ENCODE peak calls at places on chromosomes 11 and 22, in eight cellular contexts. One of them, this sample, is unnamed.

GRCh38 chr11:121672630-121673487 is 220.1 kb upstream of the SORL1-AS1 start:
- DNase-seq in HT-29: no peak
- DNase-seq in non-pigmented ciliary epithelial cell: no peak
- DNase-seq in AG10803: peak
- DNase-seq in BJ: no peak
- DNase-seq in activated gamma-delta T cell: no peak
- DNase-seq in T-helper 9 cell: no peak
- DNase-seq in stimulated activated CD8-positive, alpha-beta memory T cell treated with anti-CD3 and anti-CD28 coated beads, Interleukin-4, amount 100 ng/mL, for 48 hours: no peak
- DNase-seq in this sample: no peak

GRCh38 chr11:59556115-59556882 is 45.0 kb downstream of the OR4D9 start:
- DNase-seq in HT-29: peak
- DNase-seq in non-pigmented ciliary epithelial cell: no peak
- DNase-seq in AG10803: peak
- DNase-seq in BJ: no peak
- DNase-seq in activated gamma-delta T cell: no peak
- DNase-seq in T-helper 9 cell: no peak
- DNase-seq in stimulated activated CD8-positive, alpha-beta memory T cell treated with anti-CD3 and anti-CD28 coated beads, Interleukin-4, amount 100 ng/mL, for 48 hours: peak
- DNase-seq in this sample: peak

GRCh38 chr11:11772865-11773515 is 68.8 kb upstream of the USP47 start:
- DNase-seq in HT-29: no peak
- DNase-seq in non-pigmented ciliary epithelial cell: no peak
- DNase-seq in AG10803: no peak
- DNase-seq in BJ: no peak
- DNase-seq in activated gamma-delta T cell: no peak
- DNase-seq in T-helper 9 cell: no peak
- DNase-seq in stimulated activated CD8-positive, alpha-beta memory T cell treated with anti-CD3 and anti-CD28 coated beads, Interleukin-4, amount 100 ng/mL, for 48 hours: no peak
- DNase-seq in this sample: no peak

GRCh38 chr11:4636962-4637661 is at the start of gene OR51D1:
- DNase-seq in HT-29: peak
- DNase-seq in non-pigmented ciliary epithelial cell: no peak
- DNase-seq in AG10803: peak
- DNase-seq in BJ: no peak
- DNase-seq in activated gamma-delta T cell: no peak
- DNase-seq in T-helper 9 cell: peak
- DNase-seq in stimulated activated CD8-positive, alpha-beta memory T cell treated with anti-CD3 and anti-CD28 coated beads, Interleukin-4, amount 100 ng/mL, for 48 hours: peak
- DNase-seq in this sample: peak

GRCh38 chr11:66002648-66003225 is 434 bp downstream of the BANF1 start:
- DNase-seq in HT-29: peak
- DNase-seq in non-pigmented ciliary epithelial cell: no peak
- DNase-seq in AG10803: peak
- DNase-seq in BJ: no peak
- DNase-seq in activated gamma-delta T cell: no peak
- DNase-seq in T-helper 9 cell: no peak
- DNase-seq in stimulated activated CD8-positive, alpha-beta memory T cell treated with anti-CD3 and anti-CD28 coated beads, Interleukin-4, amount 100 ng/mL, for 48 hours: no peak
- DNase-seq in this sample: peak

GRCh38 chr22:48596111-48596860 is 1231.4 kb downstream of the BRD1 start:
- DNase-seq in HT-29: no peak
- DNase-seq in non-pigmented ciliary epithelial cell: no peak
- DNase-seq in AG10803: no peak
- DNase-seq in BJ: no peak
- DNase-seq in activated gamma-delta T cell: no peak
- DNase-seq in T-helper 9 cell: no peak
- DNase-seq in stimulated activated CD8-positive, alpha-beta memory T cell treated with anti-CD3 and anti-CD28 coated beads, Interleukin-4, amount 100 ng/mL, for 48 hours: no peak
- DNase-seq in this sample: no peak

GRCh38 chr22:19691721-19692341 is 22.5 kb upstream of the SEPTIN5 start:
- DNase-seq in HT-29: peak
- DNase-seq in non-pigmented ciliary epithelial cell: peak
- DNase-seq in AG10803: peak
- DNase-seq in BJ: peak
- DNase-seq in activated gamma-delta T cell: no peak
- DNase-seq in T-helper 9 cell: no peak
- DNase-seq in stimulated activated CD8-positive, alpha-beta memory T cell treated with anti-CD3 and anti-CD28 coated beads, Interleukin-4, amount 100 ng/mL, for 48 hours: no peak
- DNase-seq in this sample: peak

GRCh38 chr22:47420211-47420610 is 657.8 kb downstream of the TBC1D22A start:
- DNase-seq in HT-29: no peak
- DNase-seq in non-pigmented ciliary epithelial cell: no peak
- DNase-seq in AG10803: no peak
- DNase-seq in BJ: no peak
- DNase-seq in activated gamma-delta T cell: no peak
- DNase-seq in T-helper 9 cell: no peak
- DNase-seq in stimulated activated CD8-positive, alpha-beta memory T cell treated with anti-CD3 and anti-CD28 coated beads, Interleukin-4, amount 100 ng/mL, for 48 hours: no peak
- DNase-seq in this sample: no peak

GRCh38 chr22:35727436-35727835 is 9.8 kb downstream of the APOL5 start:
- DNase-seq in HT-29: peak
- DNase-seq in non-pigmented ciliary epithelial cell: no peak
- DNase-seq in AG10803: no peak
- DNase-seq in BJ: no peak
- DNase-seq in activated gamma-delta T cell: no peak
- DNase-seq in T-helper 9 cell: no peak
- DNase-seq in stimulated activated CD8-positive, alpha-beta memory T cell treated with anti-CD3 and anti-CD28 coated beads, Interleukin-4, amount 100 ng/mL, for 48 hours: no peak
- DNase-seq in this sample: no peak

GRCh38 chr11:112355726-112356125 is 95.1 kb upstream of the PLET1 start:
- DNase-seq in HT-29: peak
- DNase-seq in non-pigmented ciliary epithelial cell: no peak
- DNase-seq in AG10803: peak
- DNase-seq in BJ: no peak
- DNase-seq in activated gamma-delta T cell: no peak
- DNase-seq in T-helper 9 cell: no peak
- DNase-seq in stimulated activated CD8-positive, alpha-beta memory T cell treated with anti-CD3 and anti-CD28 coated beads, Interleukin-4, amount 100 ng/mL, for 48 hours: peak
- DNase-seq in this sample: peak

GRCh38 chr22:39856588-39856987 is 37.0 kb downstream of the ENTHD1 start:
- DNase-seq in HT-29: no peak
- DNase-seq in non-pigmented ciliary epithelial cell: no peak
- DNase-seq in AG10803: no peak
- DNase-seq in BJ: no peak
- DNase-seq in activated gamma-delta T cell: no peak
- DNase-seq in T-helper 9 cell: no peak
- DNase-seq in stimulated activated CD8-positive, alpha-beta memory T cell treated with anti-CD3 and anti-CD28 coated beads, Interleukin-4, amount 100 ng/mL, for 48 hours: no peak
- DNase-seq in this sample: no peak

GRCh38 chr11:548700-549603 is 11.6 kb downstream of the LMNTD2 start:
- DNase-seq in HT-29: no peak
- DNase-seq in non-pigmented ciliary epithelial cell: no peak
- DNase-seq in AG10803: no peak
- DNase-seq in BJ: no peak
- DNase-seq in activated gamma-delta T cell: no peak
- DNase-seq in T-helper 9 cell: no peak
- DNase-seq in stimulated activated CD8-positive, alpha-beta memory T cell treated with anti-CD3 and anti-CD28 coated beads, Interleukin-4, amount 100 ng/mL, for 48 hours: no peak
- DNase-seq in this sample: no peak

GRCh38 chr22:43118953-43119458 is 8.5 kb downstream of the BIK start:
- DNase-seq in HT-29: no peak
- DNase-seq in non-pigmented ciliary epithelial cell: no peak
- DNase-seq in AG10803: no peak
- DNase-seq in BJ: no peak
- DNase-seq in activated gamma-delta T cell: no peak
- DNase-seq in T-helper 9 cell: no peak
- DNase-seq in stimulated activated CD8-positive, alpha-beta memory T cell treated with anti-CD3 and anti-CD28 coated beads, Interleukin-4, amount 100 ng/mL, for 48 hours: no peak
- DNase-seq in this sample: no peak

GRCh38 chr22:46769191-46769675 is 6.8 kb downstream of the TBC1D22A start:
- DNase-seq in HT-29: no peak
- DNase-seq in non-pigmented ciliary epithelial cell: no peak
- DNase-seq in AG10803: no peak
- DNase-seq in BJ: no peak
- DNase-seq in activated gamma-delta T cell: no peak
- DNase-seq in T-helper 9 cell: no peak
- DNase-seq in stimulated activated CD8-positive, alpha-beta memory T cell treated with anti-CD3 and anti-CD28 coated beads, Interleukin-4, amount 100 ng/mL, for 48 hours: no peak
- DNase-seq in this sample: no peak